ENCODE peak calls at places on chromosomes 16 and 17, in ten cellular contexts. Y, G, V, F, X, A, W, D, Q and M are unnamed samples.

GRCh38 chr17:21176996-21177395 is 37.0 kb downstream of the TMEM11 start:
- DNase-seq in X (no peak), W (peak), D (no peak), V (no peak), Q (no peak), Y (no peak), G (no peak), A (no peak), F (no peak), M (no peak)

GRCh38 chr17:56761387-56761786 is 72.3 kb downstream of the C17orf67 start:
- DNase-seq in V (no peak), F (no peak), Q (no peak), G (no peak), D (no peak), Y (no peak), W (no peak), A (no peak), X (no peak), M (no peak)

GRCh38 chr17:31067699-31068184 is 27.0 kb upstream of the NF1 start:
- DNase-seq in V (no peak), D (no peak), Y (no peak), Q (peak), A (no peak), G (no peak), F (peak), W (no peak), X (peak), M (no peak)

GRCh38 chr17:80316927-80317705 is 56.5 kb downstream of the RNF213 start:
- DNase-seq in Y (peak), G (no peak), F (no peak), A (no peak), V (no peak), Q (no peak), X (no peak), D (no peak), W (no peak), M (no peak)

GRCh38 chr17:10270258-10270657 is 71.9 kb upstream of the GAS7 start:
- DNase-seq in V (no peak), X (no peak), Y (no peak), D (no peak), W (no peak), Q (peak), F (no peak), G (no peak), A (no peak), M (no peak)

GRCh38 chr17:40458001-40458791 is 14.9 kb downstream of the IGFBP4 start:
- DNase-seq in F (peak), W (no peak), G (no peak), Y (no peak), Q (peak), A (no peak), V (no peak), D (no peak), X (no peak), M (no peak)

GRCh38 chr16:85717393-85718152 is 28.8 kb upstream of the GINS2 start:
- DNase-seq in D (peak), W (peak), Q (peak), Y (peak), A (peak), V (no peak), G (peak), X (peak), F (peak), M (peak)

GRCh38 chr17:7184091-7184488 is 4.9 kb upstream of the ASGR1 start:
- DNase-seq in Y (no peak), A (peak), V (no peak), X (no peak), D (no peak), F (no peak), G (no peak), Q (no peak), W (no peak), M (no peak)

GRCh38 chr17:63193827-63194226 is 227.8 kb downstream of the TANC2 start:
- DNase-seq in X (no peak), A (no peak), W (no peak), D (no peak), Y (no peak), V (no peak), G (no peak), Q (no peak), F (no peak), M (no peak)

GRCh38 chr16:52076332-52077115 is 470.4 kb downstream of the TOX3 start:
- DNase-seq in Y (no peak), A (no peak), F (no peak), X (no peak), D (no peak), G (no peak), V (no peak), Q (no peak), W (no peak), M (no peak)

GRCh38 chr17:49980703-49981197 is 11.8 kb downstream of the DLX4 start:
- DNase-seq in D (no peak), V (no peak), A (no peak), W (no peak), Y (no peak), G (no peak), F (no peak), Q (no peak), X (no peak), M (no peak)

GRCh38 chr17:58254803-58255202 is 16.4 kb downstream of the LPO start:
- DNase-seq in G (no peak), Q (no peak), W (no peak), V (no peak), A (no peak), Y (no peak), F (no peak), X (no peak), D (no peak), M (no peak)

GRCh38 chr16:89120921-89121351 is 27.3 kb downstream of the ACSF3 start:
- DNase-seq in V (no peak), Y (peak), G (no peak), F (no peak), X (no peak), Q (no peak), W (no peak), A (no peak), D (no peak), M (no peak)

GRCh38 chr17:8518346-8518745 is 82.7 kb downstream of the NDEL1 start:
- DNase-seq in V (no peak), G (no peak), D (peak), Q (no peak), A (no peak), F (no peak), X (no peak), W (no peak), Y (no peak), M (no peak)